ENCODE peak calls at places on chromosome 10, in four cellular contexts. D is neuronal stem cell, S is fibroblast of lung, L is IMR-90. P is an unnamed sample.

GRCh38 chr10:3570855-3571266 is 214.1 kb downstream of the KLF6 start:
- DNase-seq in D (no peak), S (peak; percentile 11), L (no peak), P (peak; percentile 33)

GRCh38 chr10:103617362-103618026 is 124.0 kb downstream of the NEURL1 start:
- DNase-seq in D (no peak), S (no peak), L (no peak), P (no peak)

GRCh38 chr10:58645762-58646161 is 133.1 kb downstream of the BICC1 start:
- DNase-seq in D (no peak), S (peak; percentile 63), L (no peak), P (peak; percentile 36)

GRCh38 chr10:117486606-117487005 is 55.9 kb upstream of the EMX2 start:
- DNase-seq in D (no peak), S (no peak), L (no peak), P (no peak)

GRCh38 chr10:22251751-22252285 is 34.0 kb upstream of the EBLN1 start:
- DNase-seq in D (peak; percentile 50), S (peak; percentile 59), L (no peak), P (peak; percentile 78)

GRCh38 chr10:68423522-68423921 is 16.4 kb upstream of the RUFY2 start:
- DNase-seq in D (no peak), S (no peak), L (no peak), P (no peak)

GRCh38 chr10:98256692-98257091 is 11.3 kb downstream of the LOXL4 start:
- DNase-seq in D (no peak), S (no peak), L (no peak), P (no peak)

GRCh38 chr10:28722065-28722803 is 44.9 kb downstream of the BAMBI start:
- DNase-seq in D (peak; percentile 31), S (peak; percentile 34), L (peak; percentile 40), P (peak; percentile 25)

GRCh38 chr10:58157076-58157766 is 110.5 kb downstream of the IPMK start:
- DNase-seq in D (no peak), S (peak; percentile 98), L (peak; percentile 95), P (peak; percentile 99)

GRCh38 chr10:96491303-96491702 is 22.4 kb downstream of the TLL2 start:
- DNase-seq in D (no peak), S (no peak), L (no peak), P (no peak)

GRCh38 chr10:44962870-44963738 is 3.5 kb downstream of the RASSF4 start:
- DNase-seq in D (no peak), S (no peak), L (no peak), P (no peak)

GRCh38 chr10:98577168-98577567 is 130.4 kb upstream of the HPS1 start:
- DNase-seq in D (no peak), S (no peak), L (no peak), P (no peak)

GRCh38 chr10:128070721-128071416 is 55.4 kb downstream of the MKI67 start:
- DNase-seq in D (no peak), S (no peak), L (no peak), P (no peak)

GRCh38 chr10:52653510-52653909 is 119.1 kb downstream of the MBL2 start:
- DNase-seq in D (no peak), S (peak; percentile 11), L (no peak), P (peak; percentile 39)

GRCh38 chr10:69786791-69787190 is 14.9 kb upstream of the COL13A1 start:
- DNase-seq in D (no peak), S (peak; percentile 57), L (peak; percentile 56), P (peak; percentile 67)

GRCh38 chr10:124675261-124675660 is 68.9 kb downstream of the FAM53B start:
- DNase-seq in D (no peak), S (no peak), L (no peak), P (no peak)

GRCh38 chr10:124677291-124677690 is 66.9 kb downstream of the FAM53B start:
- DNase-seq in D (no peak), S (no peak), L (no peak), P (peak; percentile 59)

GRCh38 chr10:124677871-124678565 is 66.2 kb downstream of the FAM53B start:
- DNase-seq in D (no peak), S (peak; percentile 66), L (peak; percentile 38), P (peak; percentile 66)

GRCh38 chr10:124675824-124676223 is 68.4 kb downstream of the FAM53B start:
- DNase-seq in D (no peak), S (no peak), L (no peak), P (no peak)

DNA sequence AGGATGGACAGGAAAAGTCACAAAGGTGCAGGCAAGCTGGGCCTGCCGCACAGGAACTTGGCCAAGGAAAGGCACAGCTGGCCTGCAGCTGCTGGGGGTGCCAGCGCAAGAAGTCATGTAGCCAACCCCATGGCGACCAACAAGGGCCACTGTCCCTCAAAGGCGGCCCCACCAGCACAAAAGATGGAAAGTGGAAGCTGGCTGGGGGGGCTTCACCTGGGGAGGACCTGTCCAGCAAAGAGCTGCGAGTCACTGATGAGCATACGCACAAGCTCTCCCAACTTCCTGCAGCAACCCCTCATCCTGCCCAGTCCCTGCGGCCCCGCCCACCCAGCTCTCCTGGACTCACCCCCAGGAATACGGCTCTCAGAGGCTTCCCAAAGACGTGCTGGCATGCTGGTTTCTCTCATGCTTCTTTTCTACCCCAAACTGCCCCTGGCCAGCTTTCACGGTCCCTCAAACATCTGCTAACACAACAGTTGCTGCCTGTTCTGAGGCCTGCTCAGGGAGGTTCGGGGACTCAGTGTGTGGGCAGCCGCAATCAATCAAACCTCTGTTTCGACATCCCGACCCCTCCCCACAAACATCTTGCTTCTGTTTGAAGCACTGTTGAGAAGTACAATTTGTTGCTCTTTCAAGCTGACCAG is 67.6 kb downstream of the FAM53B start:
- DNase-seq in D (no peak), S (no peak), L (no peak), P (no peak)
- H3K27ac ChIP-seq in D (no peak overlapping the region), S (no peak overlapping the region), L (no peak overlapping the region), P (no peak overlapping the region)

DNA sequence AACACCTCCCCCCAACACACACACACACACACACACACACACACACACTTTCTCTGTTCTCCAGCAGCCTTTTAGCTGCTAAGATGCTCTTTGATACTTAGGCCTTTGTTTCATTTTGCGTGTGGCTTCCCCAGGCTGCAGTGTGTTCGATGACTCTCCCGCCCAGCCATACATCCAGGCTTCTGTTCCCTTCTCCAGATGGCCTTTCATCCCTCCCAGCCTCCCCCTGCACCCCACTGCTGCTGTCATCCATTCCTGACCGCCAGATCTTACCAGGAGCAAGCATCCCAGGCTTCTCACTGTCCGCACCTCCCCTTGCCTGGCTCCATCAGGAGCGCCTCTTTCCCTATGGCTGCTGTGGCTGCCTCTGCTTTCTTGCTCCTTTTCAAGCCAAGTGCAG is 77.8 kb upstream of the PPIF start:
- DNase-seq in D (no peak), S (no peak), L (no peak), P (no peak)
- H3K9ac ChIP-seq in D (no peak overlapping the region), S (no peak overlapping the region), L (no peak overlapping the region), P (peak overlapping the region; percentile 79)

DNA sequence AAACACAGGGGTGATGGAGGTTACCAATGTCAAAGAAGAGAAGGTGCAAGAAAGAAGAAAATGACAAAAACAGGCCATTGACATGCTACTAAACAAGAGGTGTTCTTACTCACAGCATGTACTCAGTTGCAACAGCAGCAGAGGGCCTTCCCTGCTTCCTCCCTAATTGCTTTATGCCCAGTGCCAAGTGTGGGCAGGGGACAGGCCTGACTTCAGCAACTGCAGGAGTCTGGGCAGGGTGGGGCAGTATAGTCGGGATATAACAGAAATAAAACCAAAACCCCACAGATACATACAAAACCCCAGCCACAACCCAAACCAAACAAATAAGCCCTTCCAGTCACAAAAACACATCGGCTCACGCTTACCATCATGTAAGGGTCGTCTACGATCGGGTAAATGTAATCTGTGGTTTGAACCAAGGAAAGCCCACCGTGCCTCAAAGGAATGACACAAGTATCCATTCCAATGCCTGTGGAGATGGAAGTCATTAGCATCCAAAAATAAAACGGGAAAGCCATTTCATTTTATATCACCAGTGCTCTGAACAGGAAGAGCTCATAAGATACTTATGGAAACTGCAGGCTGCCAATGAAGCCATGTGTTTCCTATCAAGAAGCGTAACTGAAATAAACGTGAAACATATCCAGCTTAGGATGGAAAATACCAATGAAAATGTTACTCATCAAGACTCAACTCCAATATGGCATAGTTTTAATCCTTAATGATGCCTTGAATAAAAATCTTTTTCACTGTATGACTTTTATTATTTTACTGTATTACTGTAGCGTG is 9.6 kb downstream of the SEPHS1 start:
- DNase-seq in D (no peak), S (peak; percentile 83), L (peak; percentile 52), P (peak; percentile 74)
- H3K27ac ChIP-seq in D (no peak overlapping the region), S (no peak overlapping the region), L (no peak overlapping the region), P (peak overlapping the region; percentile 18)

GRCh38 chr10:122181901-122182799 is 88.9 kb upstream of the BTBD16 start:
- DNase-seq in D (no peak), S (peak; percentile 52), L (peak; percentile 41), P (peak; percentile 60)
- H3K9ac ChIP-seq in D (no peak overlapping the region), S (no peak overlapping the region), L (no peak overlapping the region), P (peak overlapping the region; percentile 21)

GRCh38 chr10:79127151-79127961 is 58.6 kb downstream of the ZMIZ1 start:
- DNase-seq in D (no peak), S (peak; percentile 83), L (peak; percentile 86), P (peak; percentile 92)

GRCh38 chr10:79125092-79125491 is 56.3 kb downstream of the ZMIZ1 start:
- DNase-seq in D (no peak), S (no peak), L (no peak), P (no peak)

GRCh38 chr10:79128241-79128922 is 59.6 kb downstream of the ZMIZ1 start:
- DNase-seq in D (no peak), S (no peak), L (no peak), P (no peak)

GRCh38 chr10:79124066-79124465 is 55.3 kb downstream of the ZMIZ1 start:
- DNase-seq in D (no peak), S (no peak), L (no peak), P (no peak)

GRCh38 chr10:79126351-79126750 is 57.6 kb downstream of the ZMIZ1 start:
- DNase-seq in D (no peak), S (no peak), L (no peak), P (no peak)
- H3K27ac ChIP-seq in D (no peak overlapping the region), S (peak overlapping the region; percentile 23), L (peak overlapping the region; percentile 30), P (peak overlapping the region; percentile 57)

GRCh38 chr10:110486680-110487410 is 10.9 kb upstream of the DUSP5 start:
- DNase-seq in D (no peak), S (no peak), L (no peak), P (no peak)

GRCh38 chr10:110488944-110489343 is 8.8 kb upstream of the DUSP5 start:
- DNase-seq in D (no peak), S (no peak), L (no peak), P (no peak)

GRCh38 chr10:110488124-110488681 is 9.5 kb upstream of the DUSP5 start:
- DNase-seq in D (no peak), S (no peak), L (peak; percentile 77), P (peak; percentile 31)

GRCh38 chr10:110485541-110485940 is 12.2 kb upstream of the DUSP5 start:
- DNase-seq in D (no peak), S (no peak), L (no peak), P (no peak)

GRCh38 chr10:110487411-110488123 is 10.1 kb upstream of the DUSP5 start:
- DNase-seq in D (no peak), S (no peak), L (peak; percentile 55), P (no peak)
- H3K9ac ChIP-seq in D (no peak overlapping the region), S (no peak overlapping the region), L (no peak overlapping the region), P (no peak overlapping the region)

DNA sequence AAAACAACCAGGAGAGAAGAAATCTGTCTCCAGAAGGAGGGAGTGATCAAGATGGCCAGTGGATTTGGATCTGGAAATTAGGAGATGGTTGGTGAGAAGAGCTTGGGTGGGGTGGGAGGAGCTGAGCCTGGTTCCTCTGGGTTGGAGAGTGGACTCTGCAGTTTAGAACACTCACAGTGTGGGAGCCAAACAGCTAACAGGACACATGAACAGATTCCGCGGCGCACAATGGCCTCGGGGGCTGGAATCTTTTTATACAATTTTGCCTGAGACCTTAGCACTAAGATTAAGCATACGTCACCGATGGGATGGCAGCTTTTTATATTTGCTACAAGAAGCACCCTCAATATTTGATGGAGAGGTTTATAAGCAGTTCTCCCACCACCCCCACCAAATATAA is 2.9 kb downstream of the ECHDC3 start:
- DNase-seq in D (no peak), S (no peak), L (no peak), P (no peak)
- H3K27ac ChIP-seq in D (no peak overlapping the region), S (no peak overlapping the region), L (no peak overlapping the region), P (no peak overlapping the region)